ENCODE peak calls at places on chromosomes 2 and 18, in six cellular contexts. One of them, this sample, is unnamed.

GRCh38 chr2:127634066-127634617 is 11.8 kb upstream of the GPR17 start:
- DNase-seq in stimulated activated CD4-positive, alpha-beta T cell treated with anti-CD3 and anti-CD28 coated beads, Interleukin-4, amount 100 ng/mL, for 1 hour: no peak
- DNase-seq in cerebellar cortex: no peak
- DNase-seq in lung: no peak
- DNase-seq in EH: no peak
- DNase-seq in RCC 7860: no peak
- DNase-seq in this sample: no peak

GRCh38 chr18:33231474-33232317 is 208.8 kb downstream of the CCDC178 start:
- DNase-seq in stimulated activated CD4-positive, alpha-beta T cell treated with anti-CD3 and anti-CD28 coated beads, Interleukin-4, amount 100 ng/mL, for 1 hour: peak; percentile 31
- DNase-seq in cerebellar cortex: peak; percentile 69
- DNase-seq in lung: peak; percentile 60
- DNase-seq in EH: peak; percentile 15
- DNase-seq in RCC 7860: peak; percentile 34
- DNase-seq in this sample: peak; percentile 54

GRCh38 chr2:102283996-102284395 is 27.4 kb upstream of the IL1RL1 start:
- DNase-seq in stimulated activated CD4-positive, alpha-beta T cell treated with anti-CD3 and anti-CD28 coated beads, Interleukin-4, amount 100 ng/mL, for 1 hour: no peak
- DNase-seq in cerebellar cortex: no peak
- DNase-seq in lung: no peak
- DNase-seq in EH: no peak
- DNase-seq in RCC 7860: no peak
- DNase-seq in this sample: no peak

GRCh38 chr2:69693472-69694450 is 48.2 kb upstream of the ANXA4 start:
- DNase-seq in stimulated activated CD4-positive, alpha-beta T cell treated with anti-CD3 and anti-CD28 coated beads, Interleukin-4, amount 100 ng/mL, for 1 hour: no peak
- DNase-seq in cerebellar cortex: no peak
- DNase-seq in lung: no peak
- DNase-seq in EH: no peak
- DNase-seq in RCC 7860: no peak
- DNase-seq in this sample: no peak

GRCh38 chr2:17815466-17816184 is 635 bp upstream of the MSGN1 start:
- DNase-seq in stimulated activated CD4-positive, alpha-beta T cell treated with anti-CD3 and anti-CD28 coated beads, Interleukin-4, amount 100 ng/mL, for 1 hour: no peak
- DNase-seq in cerebellar cortex: no peak
- DNase-seq in lung: no peak
- DNase-seq in EH: no peak
- DNase-seq in RCC 7860: no peak
- DNase-seq in this sample: no peak

GRCh38 chr2:9099341-9099751 is 95.9 kb upstream of the MBOAT2 start:
- DNase-seq in stimulated activated CD4-positive, alpha-beta T cell treated with anti-CD3 and anti-CD28 coated beads, Interleukin-4, amount 100 ng/mL, for 1 hour: peak; percentile 13
- DNase-seq in cerebellar cortex: no peak
- DNase-seq in lung: no peak
- DNase-seq in EH: peak; percentile 60
- DNase-seq in RCC 7860: peak; percentile 53
- DNase-seq in this sample: no peak

GRCh38 chr18:36711813-36712444 is 116.9 kb downstream of the TPGS2 start:
- DNase-seq in stimulated activated CD4-positive, alpha-beta T cell treated with anti-CD3 and anti-CD28 coated beads, Interleukin-4, amount 100 ng/mL, for 1 hour: no peak
- DNase-seq in cerebellar cortex: no peak
- DNase-seq in lung: no peak
- DNase-seq in EH: peak; percentile 89
- DNase-seq in RCC 7860: peak; percentile 70
- DNase-seq in this sample: no peak

GRCh38 chr2:51031004-51031791 is 734 bp downstream of the NRXN1 start:
- DNase-seq in stimulated activated CD4-positive, alpha-beta T cell treated with anti-CD3 and anti-CD28 coated beads, Interleukin-4, amount 100 ng/mL, for 1 hour: no peak
- DNase-seq in cerebellar cortex: peak; percentile 62
- DNase-seq in lung: no peak
- DNase-seq in EH: no peak
- DNase-seq in RCC 7860: no peak
- DNase-seq in this sample: no peak

GRCh38 chr2:61679096-61679495 is 140.9 kb upstream of the XPO1 start:
- DNase-seq in stimulated activated CD4-positive, alpha-beta T cell treated with anti-CD3 and anti-CD28 coated beads, Interleukin-4, amount 100 ng/mL, for 1 hour: no peak
- DNase-seq in cerebellar cortex: no peak
- DNase-seq in lung: peak; percentile 30
- DNase-seq in EH: no peak
- DNase-seq in RCC 7860: no peak
- DNase-seq in this sample: no peak

GRCh38 chr2:82913566-82913965 is 1545.5 kb downstream of the SUCLG1 start:
- DNase-seq in stimulated activated CD4-positive, alpha-beta T cell treated with anti-CD3 and anti-CD28 coated beads, Interleukin-4, amount 100 ng/mL, for 1 hour: no peak
- DNase-seq in cerebellar cortex: no peak
- DNase-seq in lung: no peak
- DNase-seq in EH: no peak
- DNase-seq in RCC 7860: no peak
- DNase-seq in this sample: no peak